ENCODE peak calls at places on chromosomes 11 and 22, in ten cellular contexts. S, W, X, E, I, U, H, C, B and M are unnamed samples.

GRCh38 chr11:70456921-70457532 is 58.7 kb downstream of the CTTN start:
- DNase-seq in I (no peak), C (no peak), H (no peak), E (no peak), S (peak; percentile 31), X (no peak), B (no peak), W (no peak), U (peak; percentile 83), M (no peak)

GRCh38 chr22:32897400-32897799 is 95.9 kb downstream of the TIMP3 start:
- DNase-seq in B (no peak), S (peak; percentile 43), W (no peak), C (no peak), E (no peak), X (no peak), I (peak; percentile 69), H (no peak), U (peak; percentile 84), M (no peak)

GRCh38 chr22:27317961-27318360 is 483.6 kb downstream of the MN1 start:
- DNase-seq in S (no peak), W (no peak), C (no peak), X (no peak), I (peak; percentile 31), E (no peak), H (no peak), B (no peak), U (no peak), M (no peak)

GRCh38 chr22:36227806-36228205 is 11.5 kb downstream of the APOL2 start:
- DNase-seq in B (no peak), C (no peak), X (no peak), U (no peak), H (no peak), E (no peak), I (no peak), W (no peak), S (no peak), M (no peak)

GRCh38 chr11:120431633-120432032 is 79.9 kb upstream of the GRIK4 start:
- DNase-seq in E (no peak), W (no peak), I (no peak), X (peak; percentile 27), S (peak; percentile 72), B (no peak), C (no peak), H (no peak), U (peak; percentile 76), M (no peak)

GRCh38 chr22:47927811-47928210 is 1165.4 kb downstream of the TBC1D22A start:
- DNase-seq in W (no peak), B (no peak), I (no peak), X (no peak), E (no peak), U (no peak), H (no peak), C (no peak), S (no peak), M (no peak)

GRCh38 chr11:100778386-100778785 is 91.3 kb downstream of the ARHGAP42 start:
- DNase-seq in B (no peak), W (no peak), X (no peak), I (no peak), C (no peak), U (no peak), E (no peak), H (no peak), S (no peak), M (no peak)

GRCh38 chr11:96012086-96012824 is 88.3 kb upstream of the MTMR2 start:
- DNase-seq in X (peak; percentile 41), H (peak; percentile 44), B (peak; percentile 62), U (peak; percentile 82), I (peak; percentile 49), C (peak; percentile 36), E (peak; percentile 12), W (peak; percentile 66), S (peak; percentile 54), M (peak; percentile 84)

GRCh38 chr11:2744166-2744565 is 44.4 kb upstream of the KCNQ1OT1 start:
- DNase-seq in H (no peak), I (no peak), S (no peak), U (no peak), C (no peak), E (no peak), B (no peak), W (no peak), X (no peak), M (no peak)

GRCh38 chr22:31629741-31630184 is 32.3 kb downstream of the PISD start:
- DNase-seq in W (no peak), X (no peak), I (no peak), E (no peak), H (no peak), C (no peak), U (no peak), B (no peak), S (no peak), M (no peak)
- H3K27ac ChIP-seq in W (peak overlapping the region; percentile 85), X (peak overlapping the region; percentile 70), I (peak overlapping the region; percentile 77), E (peak overlapping the region; percentile 89), H (peak overlapping the region; percentile 81), C (no peak overlapping the region), U (peak overlapping the region; percentile 75), B (peak overlapping the region; percentile 85), S (peak overlapping the region; percentile 78), M (peak overlapping the region; percentile 86)

GRCh38 chr11:75949023-75949672 is 134.1 kb downstream of the UVRAG start:
- DNase-seq in I (no peak), C (no peak), W (no peak), X (no peak), H (no peak), U (peak; percentile 69), B (no peak), E (no peak), S (peak; percentile 17), M (no peak)
- H3K27ac ChIP-seq in I (no peak overlapping the region), C (no peak overlapping the region), W (no peak overlapping the region), X (no peak overlapping the region), H (no peak overlapping the region), U (no peak overlapping the region), B (no peak overlapping the region), E (no peak overlapping the region), S (no peak overlapping the region), M (peak overlapping the region; percentile 53)

GRCh38 chr11:761526-762108 is 14.4 kb downstream of the TALDO1 start:
- DNase-seq in W (no peak), C (no peak), E (no peak), B (no peak), S (no peak), X (no peak), U (no peak), I (no peak), H (no peak), M (no peak)

GRCh38 chr11:763549-764321 is 13.6 kb downstream of the GATD1 start:
- DNase-seq in C (no peak), H (no peak), B (no peak), S (no peak), W (no peak), X (no peak), E (no peak), U (no peak), I (no peak), M (no peak)

GRCh38 chr11:764322-765024 is 12.8 kb downstream of the GATD1 start:
- DNase-seq in S (no peak), E (no peak), X (no peak), C (no peak), U (no peak), I (no peak), B (no peak), H (no peak), W (no peak), M (no peak)

GRCh38 chr11:762421-763072 is 14.7 kb downstream of the GATD1 start:
- DNase-seq in X (peak; percentile 72), E (no peak), S (peak; percentile 74), I (peak; percentile 49), C (no peak), W (no peak), B (no peak), U (peak; percentile 94), H (peak; percentile 54), M (peak; percentile 72)

GRCh38 chr11:763073-763463 is 14.2 kb downstream of the GATD1 start:
- DNase-seq in S (no peak), X (no peak), H (no peak), W (no peak), C (no peak), U (no peak), E (no peak), I (no peak), B (no peak), M (no peak)
- H3K27ac ChIP-seq in S (no peak overlapping the region), X (peak overlapping the region; percentile 93), H (peak overlapping the region; percentile 71), W (no peak overlapping the region), C (no peak overlapping the region), U (peak overlapping the region; percentile 70), E (no peak overlapping the region), I (peak overlapping the region; percentile 91), B (no peak overlapping the region), M (no peak overlapping the region)

GRCh38 chr11:78274739-78275138 is 86.0 kb downstream of the USP35 start:
- DNase-seq in B (no peak), C (no peak), S (no peak), E (no peak), W (no peak), I (no peak), H (no peak), X (no peak), U (no peak), M (no peak)

GRCh38 chr11:78268516-78269410 is 80.0 kb downstream of the USP35 start:
- DNase-seq in B (no peak), I (no peak), S (peak; percentile 26), U (peak; percentile 71), C (no peak), E (no peak), H (no peak), X (no peak), W (no peak), M (no peak)

GRCh38 chr11:78266451-78266850 is 77.7 kb downstream of the USP35 start:
- DNase-seq in W (no peak), C (no peak), U (no peak), H (no peak), E (no peak), S (no peak), I (no peak), B (no peak), X (no peak), M (no peak)

GRCh38 chr11:78276311-78276710 is 87.6 kb downstream of the USP35 start:
- DNase-seq in B (no peak), H (no peak), S (no peak), W (no peak), I (no peak), C (no peak), E (no peak), U (no peak), X (no peak), M (no peak)

DNA sequence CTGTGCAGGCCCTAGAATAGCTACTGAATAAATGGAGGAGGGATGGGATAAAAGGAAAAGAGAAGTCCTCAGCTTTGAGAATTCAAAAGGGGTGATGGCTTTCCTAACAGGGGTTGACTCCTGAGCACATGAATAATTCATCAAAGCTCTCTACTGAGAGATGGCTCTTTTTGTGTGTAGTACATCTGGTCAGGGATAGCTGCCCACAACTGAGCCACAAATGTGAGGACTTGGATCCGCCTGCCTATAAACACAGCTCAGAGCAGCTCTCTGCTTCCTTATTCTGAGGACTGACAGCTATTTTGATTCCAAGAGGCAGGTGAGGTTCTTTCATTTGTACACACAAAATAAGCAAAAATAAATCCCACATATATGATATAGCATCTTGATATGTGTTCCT is 82.3 kb downstream of the USP35 start:
- DNase-seq in S (no peak), B (no peak), U (no peak), W (no peak), E (no peak), H (no peak), C (no peak), I (no peak), X (no peak), M (no peak)
- H3K27ac ChIP-seq in S (no peak overlapping the region), B (no peak overlapping the region), U (no peak overlapping the region), W (no peak overlapping the region), E (no peak overlapping the region), H (no peak overlapping the region), C (no peak overlapping the region), I (no peak overlapping the region), X (no peak overlapping the region), M (no peak overlapping the region)